ENCODE peak calls at places on chromosomes 7 and 10, in six cellular contexts. One of them, this sample, is unnamed.

GRCh38 chr7:27238979-27239779 is 3.4 kb upstream of the EVX1 start:
- DNase-seq in stimulated activated CD4-positive, alpha-beta T cell treated with anti-CD3 and anti-CD28 coated beads, Interleukin-2, amount 100 ng/mL, for 48 hours: no peak
- DNase-seq in stomach: no peak
- DNase-seq in mesothelial cell of epicardium: no peak
- DNase-seq in left ventricle myocardium superior: no peak
- DNase-seq in HTR-8/SVneo: no peak
- DNase-seq in this sample: no peak

GRCh38 chr10:77409697-77410471 is 227.7 kb downstream of the KCNMA1 start:
- DNase-seq in HTR-8/SVneo: no peak
- DNase-seq in stomach: peak; percentile 57
- DNase-seq in stimulated activated CD4-positive, alpha-beta T cell treated with anti-CD3 and anti-CD28 coated beads, Interleukin-2, amount 100 ng/mL, for 48 hours: no peak
- DNase-seq in mesothelial cell of epicardium: no peak
- DNase-seq in left ventricle myocardium superior: no peak
- DNase-seq in this sample: no peak

GRCh38 chr7:149719050-149719899 is 54.1 kb downstream of the ZNF467 start:
- DNase-seq in left ventricle myocardium superior: no peak
- DNase-seq in stimulated activated CD4-positive, alpha-beta T cell treated with anti-CD3 and anti-CD28 coated beads, Interleukin-2, amount 100 ng/mL, for 48 hours: no peak
- DNase-seq in mesothelial cell of epicardium: no peak
- DNase-seq in stomach: no peak
- DNase-seq in HTR-8/SVneo: no peak
- DNase-seq in this sample: no peak

GRCh38 chr7:157669768-157670345 is 333.1 kb downstream of the DNAJB6 start:
- DNase-seq in HTR-8/SVneo: no peak
- DNase-seq in stimulated activated CD4-positive, alpha-beta T cell treated with anti-CD3 and anti-CD28 coated beads, Interleukin-2, amount 100 ng/mL, for 48 hours: no peak
- DNase-seq in stomach: no peak
- DNase-seq in mesothelial cell of epicardium: no peak
- DNase-seq in left ventricle myocardium superior: no peak
- DNase-seq in this sample: no peak

GRCh38 chr7:73774923-73775322 is 4.9 kb upstream of the CLDN3 start:
- DNase-seq in stimulated activated CD4-positive, alpha-beta T cell treated with anti-CD3 and anti-CD28 coated beads, Interleukin-2, amount 100 ng/mL, for 48 hours: no peak
- DNase-seq in HTR-8/SVneo: no peak
- DNase-seq in stomach: no peak
- DNase-seq in left ventricle myocardium superior: no peak
- DNase-seq in mesothelial cell of epicardium: no peak
- DNase-seq in this sample: no peak

GRCh38 chr7:81839708-81840359 is 70.0 kb upstream of the HGF start:
- DNase-seq in HTR-8/SVneo: no peak
- DNase-seq in stimulated activated CD4-positive, alpha-beta T cell treated with anti-CD3 and anti-CD28 coated beads, Interleukin-2, amount 100 ng/mL, for 48 hours: no peak
- DNase-seq in left ventricle myocardium superior: no peak
- DNase-seq in stomach: no peak
- DNase-seq in mesothelial cell of epicardium: no peak
- DNase-seq in this sample: no peak

GRCh38 chr7:128057909-128058308 is 26.7 kb upstream of the LRRC4 start:
- DNase-seq in stimulated activated CD4-positive, alpha-beta T cell treated with anti-CD3 and anti-CD28 coated beads, Interleukin-2, amount 100 ng/mL, for 48 hours: no peak
- DNase-seq in mesothelial cell of epicardium: no peak
- DNase-seq in left ventricle myocardium superior: no peak
- DNase-seq in stomach: no peak
- DNase-seq in HTR-8/SVneo: no peak
- DNase-seq in this sample: no peak

GRCh38 chr10:75683158-75683557 is 251.7 kb downstream of the LRMDA start:
- DNase-seq in mesothelial cell of epicardium: no peak
- DNase-seq in left ventricle myocardium superior: peak; percentile 43
- DNase-seq in HTR-8/SVneo: no peak
- DNase-seq in stomach: no peak
- DNase-seq in stimulated activated CD4-positive, alpha-beta T cell treated with anti-CD3 and anti-CD28 coated beads, Interleukin-2, amount 100 ng/mL, for 48 hours: no peak
- DNase-seq in this sample: no peak

GRCh38 chr7:105647591-105647990 is 66.3 kb upstream of the EFCAB10 start:
- DNase-seq in HTR-8/SVneo: no peak
- DNase-seq in stimulated activated CD4-positive, alpha-beta T cell treated with anti-CD3 and anti-CD28 coated beads, Interleukin-2, amount 100 ng/mL, for 48 hours: no peak
- DNase-seq in stomach: no peak
- DNase-seq in left ventricle myocardium superior: no peak
- DNase-seq in mesothelial cell of epicardium: no peak
- DNase-seq in this sample: no peak

GRCh38 chr10:93062499-93063216 is 2.1 kb downstream of the CYP26C1 start:
- DNase-seq in stimulated activated CD4-positive, alpha-beta T cell treated with anti-CD3 and anti-CD28 coated beads, Interleukin-2, amount 100 ng/mL, for 48 hours: peak; percentile 65
- DNase-seq in stomach: no peak
- DNase-seq in HTR-8/SVneo: no peak
- DNase-seq in mesothelial cell of epicardium: no peak
- DNase-seq in left ventricle myocardium superior: peak; percentile 36
- DNase-seq in this sample: no peak

GRCh38 chr7:107934991-107935770 is 44.2 kb downstream of the DLD start:
- DNase-seq in mesothelial cell of epicardium: no peak
- DNase-seq in left ventricle myocardium superior: no peak
- DNase-seq in stimulated activated CD4-positive, alpha-beta T cell treated with anti-CD3 and anti-CD28 coated beads, Interleukin-2, amount 100 ng/mL, for 48 hours: no peak
- DNase-seq in HTR-8/SVneo: no peak
- DNase-seq in stomach: no peak
- DNase-seq in this sample: no peak

GRCh38 chr10:60434418-60435046 is 44.9 kb upstream of the ANK3 start:
- DNase-seq in left ventricle myocardium superior: no peak
- DNase-seq in stomach: no peak
- DNase-seq in stimulated activated CD4-positive, alpha-beta T cell treated with anti-CD3 and anti-CD28 coated beads, Interleukin-2, amount 100 ng/mL, for 48 hours: no peak
- DNase-seq in HTR-8/SVneo: peak; percentile 48
- DNase-seq in mesothelial cell of epicardium: no peak
- DNase-seq in this sample: no peak

GRCh38 chr7:3194501-3195141 is 106.4 kb upstream of the SDK1 start:
- DNase-seq in left ventricle myocardium superior: no peak
- DNase-seq in mesothelial cell of epicardium: no peak
- DNase-seq in stimulated activated CD4-positive, alpha-beta T cell treated with anti-CD3 and anti-CD28 coated beads, Interleukin-2, amount 100 ng/mL, for 48 hours: no peak
- DNase-seq in stomach: no peak
- DNase-seq in HTR-8/SVneo: peak; percentile 83
- DNase-seq in this sample: no peak

GRCh38 chr7:66642186-66642585 is 13.5 kb downstream of the KCTD7 start:
- DNase-seq in stimulated activated CD4-positive, alpha-beta T cell treated with anti-CD3 and anti-CD28 coated beads, Interleukin-2, amount 100 ng/mL, for 48 hours: no peak
- DNase-seq in mesothelial cell of epicardium: no peak
- DNase-seq in left ventricle myocardium superior: no peak
- DNase-seq in stomach: no peak
- DNase-seq in HTR-8/SVneo: no peak
- DNase-seq in this sample: no peak

GRCh38 chr7:150931199-150931869 is 46.8 kb downstream of the KCNH2 start:
- DNase-seq in stomach: peak; percentile 27
- DNase-seq in mesothelial cell of epicardium: no peak
- DNase-seq in stimulated activated CD4-positive, alpha-beta T cell treated with anti-CD3 and anti-CD28 coated beads, Interleukin-2, amount 100 ng/mL, for 48 hours: no peak
- DNase-seq in HTR-8/SVneo: no peak
- DNase-seq in left ventricle myocardium superior: no peak
- DNase-seq in this sample: no peak

GRCh38 chr7:14403587-14403986 is 414.1 kb upstream of the ETV1 start:
- DNase-seq in stomach: no peak
- DNase-seq in HTR-8/SVneo: no peak
- DNase-seq in mesothelial cell of epicardium: no peak
- DNase-seq in left ventricle myocardium superior: no peak
- DNase-seq in stimulated activated CD4-positive, alpha-beta T cell treated with anti-CD3 and anti-CD28 coated beads, Interleukin-2, amount 100 ng/mL, for 48 hours: no peak
- DNase-seq in this sample: no peak

This sample was measured in heart left ventricle.